ENCODE peak calls at places on chromosomes 7 and 10, in seven cellular contexts. Z is heart left ventricle; R is astrocyte of the spinal cord; M is T1000; S is activated naive CD8-positive, alpha-beta T cell treated with anti-CD3 and anti-CD28 coated beads, Interleukin-2, amount 50 U/mL, for 16 hours; H is COR-L47; C is GM04504. F is an unnamed sample.

GRCh38 chr7:37297546-37297945 is 151.1 kb downstream of the ELMO1 start:
- DNase-seq in S (no peak), M (no peak), H (no peak), Z (no peak), R (no peak), C (no peak), F (no peak)

GRCh38 chr10:43727935-43728334 is 79.3 kb upstream of the ZNF32 start:
- DNase-seq in C (no peak), Z (no peak), S (no peak), H (no peak), R (no peak), M (no peak), F (no peak)

GRCh38 chr7:24702674-24703235 is 54.5 kb downstream of the GSDME start:
- DNase-seq in M (no peak), C (no peak), Z (no peak), S (no peak), R (peak), H (no peak), F (no peak)

GRCh38 chr10:70564901-70565351 is 37.6 kb downstream of the PRF1 start:
- DNase-seq in H (no peak), Z (no peak), M (no peak), R (no peak), S (no peak), C (no peak), F (no peak)

GRCh38 chr7:95910341-95910740 is 138.0 kb downstream of the DYNC1I1 start:
- DNase-seq in R (no peak), H (no peak), Z (no peak), S (no peak), M (no peak), C (no peak), F (no peak)

GRCh38 chr10:1019362-1019761 is 6.3 kb downstream of the IDI2 start:
- DNase-seq in H (no peak), Z (no peak), M (no peak), S (no peak), R (no peak), C (no peak), F (no peak)

GRCh38 chr10:98260752-98261151 is 7.2 kb downstream of the LOXL4 start:
- DNase-seq in S (no peak), H (no peak), R (no peak), Z (no peak), C (no peak), M (no peak), F (no peak)

GRCh38 chr7:4730971-4731370 is 44.5 kb upstream of the AP5Z1 start:
- DNase-seq in H (no peak), C (no peak), R (no peak), S (no peak), Z (no peak), M (no peak), F (no peak)